ENCODE peak calls at places on chromosomes 12 and 14, in nine cellular contexts. W is epithelial cell of esophagus, U is cardiac muscle cell, C is GM12865, R is choroid plexus epithelial cell, Z is endodermal cell, O is left lung, F is right lobe of liver, P is spleen. H is an unnamed sample.

GRCh38 chr12:113068312-113068935 is 11.9 kb downstream of the DTX1 start:
- DNase-seq in W (no peak), U (no peak), C (no peak), R (no peak), Z (no peak), O (no peak), F (no peak), P (peak), H (no peak)

GRCh38 chr12:79294590-79294989 is 396.2 kb downstream of the PAWR start:
- DNase-seq in W (no peak), U (no peak), C (no peak), R (no peak), Z (no peak), O (no peak), F (no peak), P (no peak), H (no peak)

GRCh38 chr14:61091657-61092273 is 110.7 kb downstream of the SLC38A6 start:
- DNase-seq in W (no peak), U (peak), C (no peak), R (peak), Z (peak), O (no peak), F (no peak), P (no peak), H (no peak)

GRCh38 chr14:53193193-53193592 is 40.1 kb upstream of the DDHD1 start:
- DNase-seq in W (peak), U (no peak), C (no peak), R (peak), Z (no peak), O (no peak), F (no peak), P (no peak), H (no peak)

GRCh38 chr14:58746261-58746660 is 108.5 kb downstream of the DACT1 start:
- DNase-seq in W (peak), U (no peak), C (no peak), R (peak), Z (no peak), O (no peak), F (no peak), P (no peak), H (no peak)

GRCh38 chr12:98645572-98646067 is 530 bp downstream of the APAF1 start:
- DNase-seq in W (peak), U (peak), C (no peak), R (peak), Z (peak), O (no peak), F (no peak), P (no peak), H (peak)

GRCh38 chr12:57751788-57752667 is at the start of gene CDK4:
- DNase-seq in W (peak), U (peak), C (peak), R (peak), Z (peak), O (peak), F (peak), P (peak), H (peak)

GRCh38 chr14:32224731-32225377 is 21.8 kb upstream of the RNU6-8 start:
- DNase-seq in W (peak), U (peak), C (peak), R (peak), Z (peak), O (no peak), F (no peak), P (no peak), H (no peak)

GRCh38 chr14:70924521-70924920 is 17.3 kb downstream of the PCNX1 start:
- DNase-seq in W (no peak), U (no peak), C (no peak), R (no peak), Z (no peak), O (no peak), F (no peak), P (no peak), H (no peak)

GRCh38 chr14:85084344-85084743 is 445.6 kb upstream of the FLRT2 start:
- DNase-seq in W (no peak), U (no peak), C (no peak), R (no peak), Z (no peak), O (no peak), F (no peak), P (no peak), H (no peak)

GRCh38 chr12:52181757-52182156 is 10.1 kb downstream of the KRT80 start:
- DNase-seq in W (peak), U (peak), C (no peak), R (peak), Z (peak), O (no peak), F (no peak), P (no peak), H (no peak)

GRCh38 chr14:45104571-45104970 is 20.7 kb downstream of the PRPF39 start:
- DNase-seq in W (no peak), U (no peak), C (no peak), R (no peak), Z (no peak), O (no peak), F (no peak), P (no peak), H (no peak)

GRCh38 chr14:26402126-26402525 is 195.7 kb downstream of the NOVA1 start:
- DNase-seq in W (no peak), U (no peak), C (no peak), R (no peak), Z (no peak), O (no peak), F (no peak), P (no peak), H (no peak)

GRCh38 chr14:74804219-74804825 is 41.2 kb downstream of the YLPM1 start:
- DNase-seq in W (peak), U (peak), C (peak), R (peak), Z (peak), O (no peak), F (no peak), P (no peak), H (peak)

GRCh38 chr14:103856105-103856504 is 8.7 kb upstream of the PPP1R13B start:
- DNase-seq in W (no peak), U (no peak), C (no peak), R (no peak), Z (peak), O (no peak), F (no peak), P (peak), H (no peak)

GRCh38 chr14:96097752-96098151 is 58.6 kb downstream of the C14orf132 start:
- DNase-seq in W (no peak), U (no peak), C (no peak), R (no peak), Z (peak), O (no peak), F (peak), P (no peak), H (no peak)

GRCh38 chr14:30928462-30928861 is 54.1 kb downstream of the COCH start:
- DNase-seq in W (no peak), U (no peak), C (peak), R (no peak), Z (no peak), O (no peak), F (no peak), P (no peak), H (no peak)

GRCh38 chr12:79935624-79936040 is 735 bp upstream of the PPP1R12A start:
- DNase-seq in W (peak), U (peak), C (peak), R (peak), Z (no peak), O (no peak), F (no peak), P (no peak), H (no peak)

GRCh38 chr12:82665142-82665923 is 21.4 kb upstream of the TMTC2 start:
- DNase-seq in W (no peak), U (no peak), C (no peak), R (no peak), Z (no peak), O (no peak), F (no peak), P (no peak), H (no peak)

GRCh38 chr14:80415636-80416035 is 204.3 kb upstream of the DIO2 start:
- DNase-seq in W (no peak), U (no peak), C (no peak), R (no peak), Z (no peak), O (no peak), F (no peak), P (no peak), H (no peak)

GRCh38 chr14:55366271-55366670 is 45.4 kb downstream of the ATG14 start:
- DNase-seq in W (peak), U (no peak), C (no peak), R (peak), Z (no peak), O (no peak), F (no peak), P (no peak), H (no peak)

DNA sequence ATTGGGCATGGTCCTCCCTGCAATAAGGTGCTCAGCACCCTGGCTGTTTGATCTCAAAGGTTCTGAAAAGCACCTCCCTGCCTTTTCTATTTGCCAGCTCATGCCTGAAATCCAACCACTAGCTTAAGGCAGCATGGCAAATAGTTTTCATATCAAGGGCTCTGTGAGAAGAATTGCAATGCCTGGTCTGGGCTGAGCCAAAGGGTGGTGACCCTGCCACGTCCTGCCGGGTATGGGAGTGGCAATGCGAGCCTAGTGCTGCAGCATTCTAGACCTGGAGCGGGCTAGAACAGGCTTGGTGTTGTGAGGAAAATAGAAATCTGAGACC is 2.3 kb upstream of the SCNN1A start:
- DNase-seq in W (no peak), U (no peak), C (no peak), R (no peak), Z (peak), O (peak), F (peak), P (peak), H (peak)
- H3K4me3 ChIP-seq in W (no peak), U (no peak), C (no peak), R (no peak), Z (no peak), O (no peak), F (no peak), P (no peak), H (no peak)

DNA sequence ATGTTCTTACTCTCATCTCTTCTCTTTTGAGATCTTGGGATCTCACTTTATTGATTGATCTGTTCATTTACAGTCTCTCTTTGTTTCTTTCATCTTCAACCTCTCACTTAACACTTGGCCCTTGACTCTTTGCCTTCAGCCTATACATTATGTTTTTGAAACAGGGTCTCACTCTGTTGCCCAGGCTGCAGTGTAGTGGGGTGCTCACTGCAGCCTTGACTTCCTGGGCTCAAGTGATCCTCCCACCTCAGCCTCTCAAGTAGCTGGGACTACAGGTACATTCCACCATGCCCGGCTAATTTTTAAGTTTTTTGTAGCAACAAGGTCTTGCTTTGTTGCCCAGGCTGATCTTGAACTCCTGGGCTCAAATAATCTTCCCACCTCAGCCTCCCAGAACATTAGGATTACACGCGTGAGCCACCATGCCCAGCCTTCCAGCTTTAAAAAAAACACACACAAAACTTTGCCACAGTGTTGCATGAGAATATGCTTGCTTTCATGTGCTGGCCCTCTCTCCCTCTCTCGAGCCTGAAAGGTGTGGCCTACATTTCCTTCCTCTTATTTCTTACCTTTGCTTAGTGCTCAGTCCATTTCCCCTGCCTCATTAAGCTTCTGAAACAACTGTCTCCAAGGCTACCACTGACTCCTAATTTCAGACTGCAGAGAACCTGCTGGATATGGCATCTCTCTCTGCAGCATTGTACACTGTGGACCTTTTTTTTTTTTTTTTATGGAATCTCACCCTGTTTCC is 9.9 kb downstream of the DIP2B start:
- DNase-seq in W (no peak), U (no peak), C (peak), R (no peak), Z (no peak), O (no peak), F (no peak), P (no peak), H (no peak)
- H3K4me3 ChIP-seq in W (no peak), U (no peak), C (no peak), R (no peak), Z (no peak), O (no peak), F (no peak), P (no peak), H (no peak)

GRCh38 chr12:104303538-104304151 is at the start of gene EID3:
- DNase-seq in W (peak), U (peak), C (peak), R (peak), Z (peak), O (peak), F (peak), P (peak), H (peak)
- H3K4me3 ChIP-seq in W (peak), U (no peak), C (peak), R (peak), Z (no peak), O (peak), F (peak), P (peak), H (peak)

GRCh38 chr12:41564816-41565215 is 376.7 kb downstream of the PDZRN4 start:
- DNase-seq in W (no peak), U (no peak), C (no peak), R (no peak), Z (no peak), O (no peak), F (no peak), P (no peak), H (no peak)

GRCh38 chr12:41557081-41557480 is 369.0 kb downstream of the PDZRN4 start:
- DNase-seq in W (no peak), U (no peak), C (no peak), R (no peak), Z (no peak), O (no peak), F (no peak), P (no peak), H (no peak)

GRCh38 chr12:41566703-41567102 is 378.6 kb downstream of the PDZRN4 start:
- DNase-seq in W (no peak), U (no peak), C (no peak), R (no peak), Z (no peak), O (no peak), F (no peak), P (no peak), H (no peak)

GRCh38 chr12:41563044-41563443 is 374.9 kb downstream of the PDZRN4 start:
- DNase-seq in W (no peak), U (no peak), C (no peak), R (no peak), Z (no peak), O (no peak), F (no peak), P (no peak), H (no peak)
- H3K4me3 ChIP-seq in W (no peak), U (no peak), C (no peak), R (no peak), Z (no peak), O (no peak), F (no peak), P (no peak), H (no peak)

H was measured in testis.